ENCODE peak calls at places on chromosomes 5 and 9, in eight cellular contexts. A is ovary, P is HCT116, F is gastrocnemius medialis, T is stomach, R is OCI-LY7, N is body of pancreas, C is tibial nerve. L is an unnamed sample.

GRCh38 chr5:54743997-54744788 is 226.6 kb downstream of the SNX18 start:
- DNase-seq in A (peak; percentile 44), P (no peak), F (no peak), T (peak; percentile 43), R (peak; percentile 50), N (no peak), C (no peak), L (no peak)

GRCh38 chr5:177005619-177006264 is 837 bp downstream of the UIMC1 start:
- DNase-seq in A (peak; percentile 80), P (peak; percentile 32), F (peak; percentile 72), T (peak; percentile 73), R (peak; percentile 84), N (peak; percentile 76), C (peak; percentile 45), L (peak; percentile 74)

GRCh38 chr5:33311893-33312292 is 128.9 kb upstream of the TARS1 start:
- DNase-seq in A (no peak), P (peak; percentile 4), F (no peak), T (no peak), R (no peak), N (no peak), C (no peak), L (no peak)

GRCh38 chr9:81861644-81862043 is 66.6 kb upstream of the SPATA31D4 start:
- DNase-seq in A (no peak), P (no peak), F (no peak), T (no peak), R (no peak), N (no peak), C (no peak), L (no peak)

GRCh38 chr5:10120934-10121333 is 128.8 kb downstream of the ATPSCKMT start:
- DNase-seq in A (no peak), P (no peak), F (no peak), T (no peak), R (no peak), N (no peak), C (no peak), L (no peak)

GRCh38 chr9:78428640-78429039 is 131.7 kb downstream of the PSAT1 start:
- DNase-seq in A (no peak), P (no peak), F (no peak), T (no peak), R (no peak), N (no peak), C (no peak), L (no peak)

GRCh38 chr9:13410566-13411031 is 131.1 kb upstream of the MPDZ start:
- DNase-seq in A (no peak), P (no peak), F (no peak), T (no peak), R (no peak), N (no peak), C (no peak), L (no peak)

GRCh38 chr9:94720846-94721549 is 5.5 kb upstream of the AOPEP start:
- DNase-seq in A (no peak), P (no peak), F (no peak), T (no peak), R (no peak), N (no peak), C (no peak), L (no peak)

GRCh38 chr5:77828445-77828844 is 52.3 kb upstream of the TBCA start:
- DNase-seq in A (no peak), P (no peak), F (no peak), T (no peak), R (no peak), N (no peak), C (no peak), L (no peak)

GRCh38 chr9:129674229-129674628 is 8.8 kb downstream of the PRRX2 start:
- DNase-seq in A (no peak), P (no peak), F (no peak), T (no peak), R (no peak), N (no peak), C (no peak), L (no peak)

GRCh38 chr5:57338068-57338848 is 144.4 kb downstream of the ACTBL2 start:
- DNase-seq in A (no peak), P (peak; percentile 44), F (no peak), T (no peak), R (peak; percentile 46), N (peak; percentile 18), C (no peak), L (no peak)

GRCh38 chr5:136012041-136012804 is 16.6 kb upstream of the TGFBI start:
- DNase-seq in A (no peak), P (no peak), F (no peak), T (no peak), R (no peak), N (no peak), C (no peak), L (no peak)

GRCh38 chr5:41246376-41246775 is 33.0 kb upstream of the C6 start:
- DNase-seq in A (no peak), P (peak; percentile 39), F (no peak), T (no peak), R (no peak), N (no peak), C (no peak), L (no peak)

GRCh38 chr9:37471942-37472679 is 6.9 kb upstream of the ZBTB5 start:
- DNase-seq in A (no peak), P (peak; percentile 95), F (no peak), T (no peak), R (no peak), N (no peak), C (no peak), L (no peak)

GRCh38 chr5:15823413-15823812 is 323.4 kb downstream of the FBXL7 start:
- DNase-seq in A (no peak), P (no peak), F (no peak), T (no peak), R (no peak), N (no peak), C (no peak), L (no peak)

GRCh38 chr5:2020730-2021129 is 138.0 kb upstream of the IRX4 start:
- DNase-seq in A (no peak), P (no peak), F (no peak), T (no peak), R (no peak), N (no peak), C (no peak), L (no peak)

GRCh38 chr5:32810812-32811211 is 99.7 kb downstream of the NPR3 start:
- DNase-seq in A (no peak), P (no peak), F (peak; percentile 42), T (no peak), R (no peak), N (no peak), C (no peak), L (no peak)

GRCh38 chr5:176519810-176520720 is 17.1 kb downstream of the RNF44 start:
- DNase-seq in A (no peak), P (no peak), F (no peak), T (no peak), R (no peak), N (no peak), C (no peak), L (no peak)

GRCh38 chr9:73738741-73739530 is 587.3 kb downstream of the ANXA1 start:
- DNase-seq in A (no peak), P (no peak), F (no peak), T (no peak), R (no peak), N (no peak), C (no peak), L (no peak)

GRCh38 chr5:88130189-88130815 is 138.3 kb downstream of the TMEM161B start:
- DNase-seq in A (no peak), P (no peak), F (no peak), T (no peak), R (no peak), N (no peak), C (no peak), L (no peak)

GRCh38 chr5:76489877-76490688 is 87.0 kb downstream of the IQGAP2 start:
- DNase-seq in A (no peak), P (no peak), F (no peak), T (no peak), R (no peak), N (no peak), C (no peak), L (no peak)

DNA sequence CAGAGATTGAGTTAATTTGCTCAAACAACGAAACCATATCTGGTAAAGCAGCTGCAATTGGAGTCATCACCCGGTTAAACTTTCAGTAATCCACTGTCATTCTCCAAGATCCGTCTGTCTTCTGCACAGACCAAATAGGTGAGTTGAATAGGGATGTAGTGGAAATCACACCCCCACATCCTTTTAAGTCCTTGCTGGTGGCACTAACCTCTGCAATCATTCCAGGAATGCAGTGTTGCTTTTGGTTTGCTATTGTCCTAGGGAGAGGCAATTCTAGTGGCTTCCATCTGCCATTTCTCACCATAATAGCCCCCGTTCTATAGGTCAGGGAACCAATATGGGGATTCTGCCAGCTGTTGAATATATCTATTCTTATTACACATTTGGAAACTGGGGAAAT is 14.6 kb upstream of the BTF3 start:
- DNase-seq in A (no peak), P (no peak), F (no peak), T (no peak), R (no peak), N (no peak), C (no peak), L (no peak)
- H3K4me3 ChIP-seq in A (no peak overlapping the region), P (no peak overlapping the region), F (no peak overlapping the region), T (no peak overlapping the region), R (no peak overlapping the region), N (no peak overlapping the region), C (no peak overlapping the region), L (no peak overlapping the region)

GRCh38 chr5:80275347-80275746 is 19.5 kb upstream of the SERINC5 start:
- DNase-seq in A (no peak), P (no peak), F (no peak), T (no peak), R (peak; percentile 70), N (no peak), C (no peak), L (no peak)
- TF ChIP-seq CTCF in A (peak; percentile 31), P (peak; percentile 58), F (peak; percentile 35), T (no peak), R (peak; percentile 92), N (no peak), C (peak; percentile 62), L (peak; percentile 60)

GRCh38 chr5:157596449-157596848 is 20.9 kb upstream of the ADAM19 start:
- DNase-seq in A (no peak), P (no peak), F (no peak), T (no peak), R (peak; percentile 94), N (no peak), C (no peak), L (no peak)
- H3K4me1 ChIP-seq in A (no peaks in the 10 kb centered on the region), P (peaks cover 11% of the 10 kb centered on the region), F (peaks cover 5% of the 10 kb centered on the region), T (peaks cover 3% of the 10 kb centered on the region), R (peaks cover 96% of the 10 kb centered on the region), N (no peaks in the 10 kb centered on the region), C (peaks cover 23% of the 10 kb centered on the region), L (no peaks in the 10 kb centered on the region)

DNA sequence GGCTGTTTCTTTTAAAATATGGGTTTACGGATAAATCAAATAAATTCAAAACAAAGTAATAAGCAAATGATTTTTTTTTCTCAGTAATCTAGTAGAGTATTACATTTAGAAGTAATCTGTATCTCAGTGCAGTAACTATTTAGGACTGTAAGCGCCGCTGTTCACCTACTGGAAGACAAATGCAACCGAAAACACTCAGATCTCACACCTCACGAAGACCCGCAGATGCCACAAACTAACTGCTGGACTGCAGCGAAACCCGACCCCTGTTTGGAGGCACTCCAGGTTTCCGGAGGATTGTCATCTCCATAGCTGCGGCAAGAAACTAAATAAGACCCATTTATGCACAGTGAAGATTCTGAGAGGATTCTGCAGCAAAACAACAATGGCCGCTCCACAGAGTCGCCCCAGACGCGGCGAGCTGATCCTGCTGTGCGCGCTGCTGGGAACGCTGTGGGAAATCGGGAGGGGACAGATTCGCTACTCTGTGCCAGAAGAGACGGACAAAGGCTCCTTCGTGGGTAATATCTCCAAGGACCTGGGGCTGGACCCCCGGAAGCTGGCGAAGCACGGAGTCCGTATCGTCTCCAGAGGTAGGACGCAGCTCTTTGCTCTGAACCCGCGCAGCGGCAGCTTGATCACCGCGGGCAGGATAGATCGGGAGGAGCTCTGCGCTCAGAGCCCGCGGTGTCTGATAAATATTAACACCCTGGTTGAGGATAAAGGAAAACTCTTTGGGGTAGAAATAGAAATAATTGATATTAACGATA is at the start of gene PCDHGA8:
- DNase-seq in A (no peak), P (peak; percentile 21), F (no peak), T (no peak), R (peak; percentile 41), N (no peak), C (no peak), L (no peak)
- H3K4me3 ChIP-seq in A (no peak within 1 kb of the TSS), P (no peak within 1 kb of the TSS), F (peak within 1 kb of the TSS; percentile 11), T (no peak within 1 kb of the TSS), R (peak within 1 kb of the TSS; percentile 25), N (no peak within 1 kb of the TSS), C (no peak within 1 kb of the TSS), L (no peak within 1 kb of the TSS)

L was measured in heart right ventricle.